ENCODE peak calls at places on chromosomes 12 and 14, in six cellular contexts. One of them, this sample, is unnamed.

GRCh38 chr12:76863005-76863670 is 15.7 kb downstream of the CSRP2 start:
- DNase-seq in GM20000: no peak
- DNase-seq in BJ: peak
- DNase-seq in fibroblast of pulmonary artery: peak
- DNase-seq in choroid plexus epithelial cell: peak
- DNase-seq in CD8-positive, alpha-beta T cell: no peak
- DNase-seq in this sample: no peak

GRCh38 chr12:52191841-52192791 is at the start of gene KRT80:
- DNase-seq in GM20000: no peak
- DNase-seq in BJ: peak
- DNase-seq in fibroblast of pulmonary artery: peak
- DNase-seq in choroid plexus epithelial cell: peak
- DNase-seq in CD8-positive, alpha-beta T cell: no peak
- DNase-seq in this sample: no peak

GRCh38 chr12:116333402-116333801 is 55.9 kb upstream of the MED13L start:
- DNase-seq in GM20000: no peak
- DNase-seq in BJ: no peak
- DNase-seq in fibroblast of pulmonary artery: no peak
- DNase-seq in choroid plexus epithelial cell: no peak
- DNase-seq in CD8-positive, alpha-beta T cell: no peak
- DNase-seq in this sample: no peak

GRCh38 chr12:48000878-48001321 is 3.4 kb downstream of the COL2A1 start:
- DNase-seq in GM20000: no peak
- DNase-seq in BJ: peak
- DNase-seq in fibroblast of pulmonary artery: peak
- DNase-seq in choroid plexus epithelial cell: peak
- DNase-seq in CD8-positive, alpha-beta T cell: no peak
- DNase-seq in this sample: no peak

GRCh38 chr12:108854055-108854452 is 3.3 kb downstream of the SSH1 start:
- DNase-seq in GM20000: no peak
- DNase-seq in BJ: peak
- DNase-seq in fibroblast of pulmonary artery: peak
- DNase-seq in choroid plexus epithelial cell: peak
- DNase-seq in CD8-positive, alpha-beta T cell: no peak
- DNase-seq in this sample: no peak

GRCh38 chr12:118337194-118337838 is 35.4 kb downstream of the TAOK3 start:
- DNase-seq in GM20000: no peak
- DNase-seq in BJ: no peak
- DNase-seq in fibroblast of pulmonary artery: peak
- DNase-seq in choroid plexus epithelial cell: peak
- DNase-seq in CD8-positive, alpha-beta T cell: no peak
- DNase-seq in this sample: no peak

GRCh38 chr14:104320611-104321086 is 182.3 kb downstream of the KIF26A start:
- DNase-seq in GM20000: no peak
- DNase-seq in BJ: no peak
- DNase-seq in fibroblast of pulmonary artery: no peak
- DNase-seq in choroid plexus epithelial cell: no peak
- DNase-seq in CD8-positive, alpha-beta T cell: no peak
- DNase-seq in this sample: no peak

GRCh38 chr14:61640834-61641170 is 54.5 kb upstream of the HIF1A start:
- DNase-seq in GM20000: no peak
- DNase-seq in BJ: no peak
- DNase-seq in fibroblast of pulmonary artery: no peak
- DNase-seq in choroid plexus epithelial cell: no peak
- DNase-seq in CD8-positive, alpha-beta T cell: no peak
- DNase-seq in this sample: no peak

GRCh38 chr14:99378782-99379214 is 101.9 kb downstream of the SETD3 start:
- DNase-seq in GM20000: no peak
- DNase-seq in BJ: no peak
- DNase-seq in fibroblast of pulmonary artery: no peak
- DNase-seq in choroid plexus epithelial cell: peak
- DNase-seq in CD8-positive, alpha-beta T cell: no peak
- DNase-seq in this sample: no peak

GRCh38 chr12:105235299-105235746 is 651 bp downstream of the APPL2 start:
- DNase-seq in GM20000: peak
- DNase-seq in BJ: no peak
- DNase-seq in fibroblast of pulmonary artery: no peak
- DNase-seq in choroid plexus epithelial cell: no peak
- DNase-seq in CD8-positive, alpha-beta T cell: no peak
- DNase-seq in this sample: peak

GRCh38 chr14:65335548-65335947 is 77.0 kb upstream of the FUT8 start:
- DNase-seq in GM20000: no peak
- DNase-seq in BJ: no peak
- DNase-seq in fibroblast of pulmonary artery: no peak
- DNase-seq in choroid plexus epithelial cell: no peak
- DNase-seq in CD8-positive, alpha-beta T cell: no peak
- DNase-seq in this sample: no peak

This sample was measured in Karpas-422.